ENCODE peak calls at places on chromosomes 16 and 17, in nine cellular contexts. S is sigmoid colon, T is spleen, Q is HCT116, C is prostate gland, J is breast epithelium, B is GM12891, O is vagina, H is esophagus muscularis mucosa. F is an unnamed sample.

GRCh38 chr17:78929908-78930775 is 5.0 kb upstream of the TIMP2 start:
- DNase-seq in C (no peak), J (no peak), B (no peak), S (no peak), O (no peak), H (no peak), Q (no peak), T (peak), F (no peak)

GRCh38 chr17:67069591-67070136 is 25.3 kb downstream of the CACNG1 start:
- DNase-seq in C (no peak), H (no peak), T (no peak), O (no peak), S (no peak), J (no peak), Q (no peak), B (no peak), F (no peak)

GRCh38 chr17:40915199-40915661 is 22.2 kb downstream of the KRT23 start:
- DNase-seq in T (no peak), B (no peak), C (no peak), Q (peak), H (no peak), S (no peak), O (no peak), J (no peak), F (no peak)

GRCh38 chr16:87076950-87077749 is 240.0 kb downstream of the C16orf95 start:
- DNase-seq in H (no peak), B (no peak), J (no peak), Q (peak), C (no peak), T (peak), O (no peak), S (peak), F (no peak)

GRCh38 chr17:57363998-57364645 is 107.8 kb downstream of the MSI2 start:
- DNase-seq in B (no peak), H (no peak), C (no peak), Q (no peak), T (no peak), S (no peak), O (no peak), J (no peak), F (no peak)

GRCh38 chr16:61289141-61289540 is 747.1 kb downstream of the CDH8 start:
- DNase-seq in T (no peak), S (no peak), C (no peak), O (no peak), H (no peak), B (no peak), J (no peak), Q (no peak), F (no peak)

GRCh38 chr17:65020284-65020683 is 36.3 kb downstream of the GNA13 start:
- DNase-seq in O (no peak), Q (no peak), H (no peak), T (no peak), J (no peak), C (no peak), S (no peak), B (no peak), F (no peak)

GRCh38 chr17:59287452-59287851 is 44.0 kb upstream of the YPEL2 start:
- DNase-seq in O (no peak), C (no peak), H (no peak), J (no peak), T (no peak), Q (peak), B (no peak), S (no peak), F (no peak)

GRCh38 chr16:71296584-71297133 is 7.5 kb upstream of the CMTR2 start:
- DNase-seq in O (no peak), B (no peak), J (no peak), S (no peak), T (no peak), H (no peak), C (no peak), Q (no peak), F (no peak)

GRCh38 chr16:17705847-17706246 is 235.1 kb upstream of the XYLT1 start:
- DNase-seq in T (no peak), S (no peak), Q (no peak), H (no peak), J (no peak), B (no peak), O (no peak), C (no peak), F (no peak)

GRCh38 chr17:37045271-37045946 is 96.7 kb downstream of the AATF start:
- DNase-seq in C (no peak), Q (no peak), O (no peak), H (no peak), S (no peak), T (no peak), J (no peak), B (no peak), F (no peak)

GRCh38 chr17:80943346-80944145 is 48.1 kb upstream of the CHMP6 start:
- DNase-seq in O (no peak), B (no peak), T (peak), C (no peak), H (no peak), J (no peak), S (peak), Q (no peak), F (no peak)

GRCh38 chr17:33647976-33648375 is 354.9 kb upstream of the ASIC2 start:
- DNase-seq in B (no peak), Q (no peak), O (no peak), S (no peak), H (no peak), T (no peak), C (no peak), J (peak), F (no peak)

GRCh38 chr17:17351901-17352781 is 49.0 kb downstream of the NT5M start:
- DNase-seq in H (no peak), O (peak), J (no peak), C (no peak), T (peak), S (no peak), B (no peak), Q (no peak), F (peak)

GRCh38 chr17:57819273-57819672 is 30.6 kb downstream of the MRPS23 start:
- DNase-seq in T (no peak), H (no peak), C (no peak), Q (no peak), J (no peak), O (no peak), B (no peak), S (no peak), F (no peak)

GRCh38 chr17:63395075-63395815 is 50.9 kb downstream of the CYB561 start:
- DNase-seq in Q (no peak), C (no peak), O (no peak), S (no peak), H (no peak), T (no peak), J (no peak), B (no peak), F (no peak)

GRCh38 chr16:50067290-50067853 is 1.6 kb downstream of the HEATR3 start:
- DNase-seq in H (no peak), T (peak), S (no peak), B (peak), O (no peak), J (no peak), Q (peak), C (no peak), F (no peak)

GRCh38 chr16:73817500-73817899 is 479.1 kb upstream of the PSMD7 start:
- DNase-seq in T (no peak), B (no peak), S (no peak), C (no peak), O (no peak), Q (no peak), H (no peak), J (no peak), F (no peak)

GRCh38 chr17:50117202-50118040 is 12.5 kb downstream of the SAMD14 start:
- DNase-seq in S (no peak), B (peak), T (peak), Q (peak), O (no peak), J (no peak), C (peak), H (no peak), F (no peak)

GRCh38 chr17:8152112-8152775 is at the start of gene PER1:
- DNase-seq in Q (peak), O (no peak), S (peak), T (peak), J (peak), H (peak), B (peak), C (peak), F (peak)

GRCh38 chr17:73524941-73525679 is 119.1 kb downstream of the SDK2 start:
- DNase-seq in B (no peak), S (no peak), O (no peak), C (no peak), J (no peak), T (peak), H (no peak), Q (no peak), F (no peak)

GRCh38 chr16:6643083-6643686 is 689.5 kb upstream of the RBFOX1 start:
- DNase-seq in Q (no peak), S (no peak), C (peak), J (peak), O (no peak), H (no peak), T (no peak), B (no peak), F (no peak)

GRCh38 chr17:4247981-4248388 is 15.8 kb downstream of the ANKFY1 start:
- DNase-seq in B (no peak), T (no peak), Q (peak), C (peak), O (no peak), H (no peak), S (no peak), J (peak), F (no peak)

GRCh38 chr17:68368387-68368786 is 77.1 kb downstream of the ARSG start:
- DNase-seq in J (no peak), B (no peak), Q (no peak), C (no peak), H (no peak), O (no peak), S (no peak), T (no peak), F (no peak)

GRCh38 chr16:89615596-89616090 is 2.2 kb downstream of the DPEP1 start:
- DNase-seq in T (no peak), C (no peak), B (peak), J (no peak), S (no peak), H (no peak), Q (no peak), O (no peak), F (no peak)

GRCh38 chr16:86549893-86550190 is 5.2 kb downstream of the MTHFSD start:
- DNase-seq in T (peak), J (no peak), Q (no peak), B (no peak), S (peak), H (no peak), C (no peak), O (no peak), F (no peak)

GRCh38 chr16:2233872-2234812 is 2.1 kb upstream of the DNASE1L2 start:
- DNase-seq in C (no peak), B (no peak), S (no peak), H (no peak), O (no peak), J (no peak), T (peak), Q (no peak), F (no peak)
- TF ChIP-seq POLR2AphosphoS5 in C (no peak), B (peak), S (no peak), H (no peak), O (no peak), J (no peak), T (peak), Q (no peak), F (no peak)

GRCh38 chr17:45410144-45411091 is 22.3 kb downstream of the ARHGAP27 start:
- DNase-seq in O (no peak), T (peak), S (no peak), Q (no peak), J (no peak), C (no peak), H (no peak), B (peak), F (no peak)
- TF ChIP-seq POLR2AphosphoS5 in O (no peak), T (peak), S (no peak), Q (no peak), J (no peak), C (no peak), H (no peak), B (peak), F (no peak)

DNA sequence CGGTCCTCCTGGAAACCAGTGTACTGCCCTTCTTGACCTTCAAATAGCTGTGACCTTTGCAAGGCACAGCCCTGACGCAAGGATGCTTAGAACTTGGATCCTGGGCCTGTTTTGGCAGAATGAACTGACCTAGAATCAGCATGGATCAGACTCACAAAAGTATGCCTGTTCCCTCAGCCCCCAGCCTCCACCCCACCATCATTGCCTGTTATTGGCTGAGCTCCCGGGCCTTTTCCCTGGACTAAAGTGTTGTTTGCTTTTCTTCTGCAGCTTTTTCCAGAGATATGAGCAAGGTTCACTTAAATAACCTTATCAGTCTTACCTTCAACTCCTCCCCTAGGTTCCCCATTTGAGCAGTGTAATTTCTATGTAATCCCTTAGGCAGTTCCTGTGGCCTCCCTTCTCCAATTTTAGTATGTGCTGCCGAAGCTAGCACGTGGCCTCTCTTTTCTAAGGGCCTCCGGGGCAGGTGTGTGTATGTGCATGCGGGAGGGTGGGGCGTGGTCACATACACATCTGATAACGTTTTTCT is 347.4 kb downstream of the MAF start:
- DNase-seq in H (no peak), J (no peak), C (no peak), Q (no peak), O (no peak), B (no peak), S (no peak), T (no peak), F (no peak)
- TF ChIP-seq POLR2AphosphoS5 in H (no peak), J (no peak), C (no peak), Q (no peak), O (no peak), B (no peak), S (no peak), T (no peak), F (no peak)

DNA sequence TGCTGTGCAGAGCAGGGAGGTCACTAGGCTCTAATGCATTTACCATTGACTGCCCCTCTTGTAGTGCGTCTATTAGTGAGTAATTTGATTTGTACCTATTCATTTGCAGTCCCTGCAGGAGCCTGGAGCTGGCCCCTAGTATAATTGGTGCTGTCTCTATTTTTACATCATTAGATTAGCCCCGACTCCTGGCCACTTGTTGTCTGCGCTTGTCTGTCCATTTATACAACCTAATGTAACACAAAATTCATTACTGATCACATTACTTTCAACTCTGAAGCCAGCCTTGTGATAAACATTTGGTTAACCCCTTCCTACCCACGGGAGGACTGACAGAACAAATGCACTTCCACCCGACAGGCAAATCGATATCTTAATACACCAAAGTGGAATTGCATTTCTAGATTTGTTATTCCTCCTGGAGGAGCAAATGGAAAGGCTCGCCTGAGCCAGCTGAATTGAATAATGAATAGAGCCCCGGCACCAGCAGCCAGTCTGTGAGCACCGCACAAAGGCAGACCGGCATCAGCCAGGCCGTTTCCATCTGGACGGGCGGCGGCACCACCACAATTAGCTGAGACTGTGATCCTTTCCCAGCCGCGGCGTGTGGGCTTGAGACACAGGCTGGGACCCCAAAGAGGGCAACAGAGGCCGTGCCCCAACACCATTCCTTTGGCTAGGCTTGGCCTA is 18.7 kb upstream of the TBX2 start:
- DNase-seq in O (no peak), S (no peak), C (no peak), B (no peak), Q (no peak), H (no peak), J (no peak), T (peak), F (no peak)
- TF ChIP-seq POLR2AphosphoS5 in O (no peak), S (no peak), C (no peak), B (no peak), Q (no peak), H (no peak), J (no peak), T (no peak), F (no peak)

DNA sequence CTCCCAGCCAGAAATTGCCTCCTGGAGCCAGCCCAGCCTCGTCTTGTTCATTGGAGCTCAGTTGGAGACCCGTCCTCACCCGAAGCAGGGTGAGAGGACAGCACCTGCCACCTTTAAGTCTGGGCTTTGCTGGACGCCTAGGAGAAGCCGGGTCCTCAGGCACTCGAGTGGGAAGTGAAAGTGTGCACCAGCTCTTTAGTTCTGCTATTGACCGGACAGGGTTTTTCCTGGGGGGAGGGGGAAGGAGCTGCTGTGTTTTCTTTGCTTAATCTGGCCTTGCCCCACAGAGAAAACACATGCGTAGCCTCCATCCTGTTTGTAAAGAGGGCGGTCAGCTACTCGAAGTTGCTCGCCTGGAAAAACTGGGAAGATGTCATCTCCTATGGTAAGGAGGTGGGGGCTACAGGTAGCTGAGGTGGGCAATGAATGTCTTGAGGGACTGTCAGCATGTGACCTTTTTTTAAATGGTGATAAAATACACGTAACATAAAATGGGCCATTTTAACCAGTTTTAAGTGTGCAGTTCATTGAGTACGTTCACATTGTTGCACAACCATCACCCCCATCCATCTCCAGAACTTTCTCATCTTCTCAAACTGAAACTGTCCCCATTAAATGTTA is 34.4 kb downstream of the CMIP start:
- DNase-seq in H (no peak), J (peak), S (no peak), C (peak), T (peak), Q (no peak), B (no peak), O (no peak), F (no peak)
- TF ChIP-seq POLR2AphosphoS5 in H (peak), J (no peak), S (peak), C (peak), T (no peak), Q (no peak), B (peak), O (no peak), F (no peak)

GRCh38 chr17:42107597-42108576 is 4.6 kb downstream of the DHX58 start:
- DNase-seq in J (no peak), T (peak), Q (peak), O (no peak), H (no peak), C (peak), S (peak), B (peak), F (no peak)
- TF ChIP-seq POLR2AphosphoS5 in J (no peak), T (peak), Q (peak), O (no peak), H (no peak), C (no peak), S (no peak), B (no peak), F (no peak)

GRCh38 chr17:2386400-2387085 is 14.3 kb downstream of the MNT start:
- DNase-seq in O (no peak), C (no peak), Q (no peak), B (no peak), H (no peak), T (no peak), S (no peak), J (no peak), F (no peak)

GRCh38 chr17:2390199-2390880 is 10.5 kb downstream of the MNT start:
- DNase-seq in C (no peak), O (no peak), S (no peak), B (no peak), T (no peak), H (no peak), Q (no peak), J (no peak), F (peak)

GRCh38 chr17:2388705-2389099 is 12.2 kb downstream of the MNT start:
- DNase-seq in C (no peak), J (no peak), H (no peak), Q (no peak), S (no peak), O (no peak), T (no peak), B (no peak), F (no peak)

GRCh38 chr17:2387086-2388019 is 13.5 kb downstream of the MNT start:
- DNase-seq in T (no peak), S (no peak), C (no peak), Q (no peak), O (no peak), B (no peak), J (no peak), H (no peak), F (no peak)

GRCh38 chr17:2388020-2388704 is 12.7 kb downstream of the MNT start:
- DNase-seq in Q (no peak), J (no peak), T (no peak), O (no peak), S (no peak), B (no peak), H (no peak), C (no peak), F (no peak)
- TF ChIP-seq POLR2AphosphoS5 in Q (no peak), J (no peak), T (peak), O (no peak), S (no peak), B (no peak), H (no peak), C (no peak), F (no peak)

DNA sequence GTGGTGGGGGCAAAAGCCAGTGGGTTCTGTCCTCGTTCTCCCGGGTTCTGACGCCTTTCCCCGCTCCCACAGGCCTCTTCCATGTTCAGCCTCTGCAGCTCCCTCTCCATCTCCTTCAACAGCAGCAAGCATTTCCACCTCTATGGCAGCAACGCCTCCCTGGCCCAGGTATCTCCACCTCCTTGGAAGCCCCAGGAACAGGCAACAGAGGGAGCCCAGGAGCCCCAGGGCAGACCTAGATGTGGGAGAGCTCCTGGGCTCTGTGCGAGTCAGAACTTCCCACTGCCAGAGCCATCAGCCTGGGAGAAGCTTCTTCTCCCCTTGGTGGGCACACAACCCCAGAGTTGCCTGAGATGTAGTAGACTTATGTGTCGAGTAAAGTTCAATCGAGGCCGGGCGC is 7.8 kb downstream of the ZNF768 start:
- DNase-seq in J (no peak), H (no peak), O (no peak), B (no peak), Q (no peak), T (no peak), S (no peak), C (no peak), F (no peak)
- TF ChIP-seq POLR2AphosphoS5 in J (no peak), H (no peak), O (no peak), B (no peak), Q (no peak), T (no peak), S (no peak), C (no peak), F (no peak)

F was measured in suprapubic skin.